ENCODE peak calls at places on chromosomes 2 and 18, in nine cellular contexts. One of them, this sample, is unnamed.
A peak's percentile ranks its signal among the peaks of the same experiment; 100 is the strongest.

GRCh38 chr2:84653302-84653701 is 137.0 kb downstream of the DNAH6 start:
- DNase-seq in DND-41: no peak
- DNase-seq in H9: no peak
- DNase-seq in neural progenitor cell: no peak
- DNase-seq in CD8-positive, alpha-beta T cell: no peak
- DNase-seq in uterus: no peak
- DNase-seq in heart right ventricle: no peak
- DNase-seq in right atrium auricular region: no peak
- DNase-seq in cardiac muscle cell: no peak
- DNase-seq in this sample: no peak

GRCh38 chr2:225582355-225583116 is 183.0 kb downstream of the NYAP2 start:
- DNase-seq in DND-41: no peak
- DNase-seq in H9: no peak
- DNase-seq in neural progenitor cell: no peak
- DNase-seq in CD8-positive, alpha-beta T cell: no peak
- DNase-seq in uterus: no peak
- DNase-seq in heart right ventricle: no peak
- DNase-seq in right atrium auricular region: no peak
- DNase-seq in cardiac muscle cell: no peak
- DNase-seq in this sample: peak; percentile 34

GRCh38 chr2:174117951-174118930 is 130.1 kb downstream of the OLA1 start:
- DNase-seq in DND-41: no peak
- DNase-seq in H9: peak; percentile 34
- DNase-seq in neural progenitor cell: no peak
- DNase-seq in CD8-positive, alpha-beta T cell: no peak
- DNase-seq in uterus: no peak
- DNase-seq in heart right ventricle: no peak
- DNase-seq in right atrium auricular region: no peak
- DNase-seq in cardiac muscle cell: no peak
- DNase-seq in this sample: no peak

GRCh38 chr18:39870586-39870985 is 2084.4 kb upstream of the PIK3C3 start:
- DNase-seq in DND-41: no peak
- DNase-seq in H9: no peak
- DNase-seq in neural progenitor cell: no peak
- DNase-seq in CD8-positive, alpha-beta T cell: no peak
- DNase-seq in uterus: no peak
- DNase-seq in heart right ventricle: no peak
- DNase-seq in right atrium auricular region: no peak
- DNase-seq in cardiac muscle cell: no peak
- DNase-seq in this sample: no peak

GRCh38 chr2:43894743-43895142 is 56.0 kb downstream of the ABCG8 start:
- DNase-seq in DND-41: no peak
- DNase-seq in H9: no peak
- DNase-seq in neural progenitor cell: no peak
- DNase-seq in CD8-positive, alpha-beta T cell: no peak
- DNase-seq in uterus: no peak
- DNase-seq in heart right ventricle: no peak
- DNase-seq in right atrium auricular region: no peak
- DNase-seq in cardiac muscle cell: no peak
- DNase-seq in this sample: no peak

GRCh38 chr2:125858366-125858765 is 797.6 kb upstream of the GYPC start:
- DNase-seq in DND-41: no peak
- DNase-seq in H9: no peak
- DNase-seq in neural progenitor cell: no peak
- DNase-seq in CD8-positive, alpha-beta T cell: no peak
- DNase-seq in uterus: no peak
- DNase-seq in heart right ventricle: no peak
- DNase-seq in right atrium auricular region: no peak
- DNase-seq in cardiac muscle cell: no peak
- DNase-seq in this sample: no peak

GRCh38 chr2:48369971-48370370 is 160.0 kb upstream of the STON1 start:
- DNase-seq in DND-41: no peak
- DNase-seq in H9: peak; percentile 41
- DNase-seq in neural progenitor cell: peak; percentile 12
- DNase-seq in CD8-positive, alpha-beta T cell: no peak
- DNase-seq in uterus: no peak
- DNase-seq in heart right ventricle: no peak
- DNase-seq in right atrium auricular region: no peak
- DNase-seq in cardiac muscle cell: no peak
- DNase-seq in this sample: no peak

GRCh38 chr2:145015561-145015960 is 495.6 kb upstream of the ZEB2 start:
- DNase-seq in DND-41: no peak
- DNase-seq in H9: no peak
- DNase-seq in neural progenitor cell: peak; percentile 37
- DNase-seq in CD8-positive, alpha-beta T cell: no peak
- DNase-seq in uterus: no peak
- DNase-seq in heart right ventricle: no peak
- DNase-seq in right atrium auricular region: no peak
- DNase-seq in cardiac muscle cell: no peak
- DNase-seq in this sample: no peak

GRCh38 chr2:111032721-111033532 is 87.8 kb upstream of the BCL2L11 start:
- DNase-seq in DND-41: no peak
- DNase-seq in H9: peak; percentile 20
- DNase-seq in neural progenitor cell: no peak
- DNase-seq in CD8-positive, alpha-beta T cell: no peak
- DNase-seq in uterus: no peak
- DNase-seq in heart right ventricle: no peak
- DNase-seq in right atrium auricular region: peak; percentile 55
- DNase-seq in cardiac muscle cell: no peak
- DNase-seq in this sample: no peak

GRCh38 chr2:32918774-32919173 is 28.0 kb upstream of the LTBP1 start:
- DNase-seq in DND-41: no peak
- DNase-seq in H9: no peak
- DNase-seq in neural progenitor cell: no peak
- DNase-seq in CD8-positive, alpha-beta T cell: no peak
- DNase-seq in uterus: no peak
- DNase-seq in heart right ventricle: no peak
- DNase-seq in right atrium auricular region: no peak
- DNase-seq in cardiac muscle cell: no peak
- DNase-seq in this sample: no peak

GRCh38 chr2:227456772-227457171 is 15.2 kb upstream of the AGFG1 start:
- DNase-seq in DND-41: no peak
- DNase-seq in H9: no peak
- DNase-seq in neural progenitor cell: no peak
- DNase-seq in CD8-positive, alpha-beta T cell: no peak
- DNase-seq in uterus: no peak
- DNase-seq in heart right ventricle: no peak
- DNase-seq in right atrium auricular region: no peak
- DNase-seq in cardiac muscle cell: no peak
- DNase-seq in this sample: no peak

GRCh38 chr2:3642521-3643215 is 15.3 kb upstream of the ALLC start:
- DNase-seq in DND-41: no peak
- DNase-seq in H9: peak; percentile 26
- DNase-seq in neural progenitor cell: no peak
- DNase-seq in CD8-positive, alpha-beta T cell: no peak
- DNase-seq in uterus: peak; percentile 3
- DNase-seq in heart right ventricle: peak; percentile 2
- DNase-seq in right atrium auricular region: no peak
- DNase-seq in cardiac muscle cell: no peak
- DNase-seq in this sample: peak; percentile 29

GRCh38 chr2:164287041-164287440 is 334.2 kb downstream of the GRB14 start:
- DNase-seq in DND-41: no peak
- DNase-seq in H9: no peak
- DNase-seq in neural progenitor cell: no peak
- DNase-seq in CD8-positive, alpha-beta T cell: no peak
- DNase-seq in uterus: no peak
- DNase-seq in heart right ventricle: no peak
- DNase-seq in right atrium auricular region: no peak
- DNase-seq in cardiac muscle cell: no peak
- DNase-seq in this sample: no peak

GRCh38 chr2:6337123-6337830 is 528.4 kb downstream of the CMPK2 start:
- DNase-seq in DND-41: no peak
- DNase-seq in H9: no peak
- DNase-seq in neural progenitor cell: no peak
- DNase-seq in CD8-positive, alpha-beta T cell: no peak
- DNase-seq in uterus: no peak
- DNase-seq in heart right ventricle: no peak
- DNase-seq in right atrium auricular region: no peak
- DNase-seq in cardiac muscle cell: no peak
- DNase-seq in this sample: no peak

GRCh38 chr2:12935726-12936125 is 219.0 kb downstream of the TRIB2 start:
- DNase-seq in DND-41: no peak
- DNase-seq in H9: no peak
- DNase-seq in neural progenitor cell: no peak
- DNase-seq in CD8-positive, alpha-beta T cell: no peak
- DNase-seq in uterus: no peak
- DNase-seq in heart right ventricle: no peak
- DNase-seq in right atrium auricular region: no peak
- DNase-seq in cardiac muscle cell: no peak
- DNase-seq in this sample: no peak

GRCh38 chr2:216404010-216404618 is 8.2 kb upstream of the SMARCAL1 start:
- DNase-seq in DND-41: peak; percentile 48
- DNase-seq in H9: peak; percentile 44
- DNase-seq in neural progenitor cell: peak; percentile 50
- DNase-seq in CD8-positive, alpha-beta T cell: peak; percentile 54
- DNase-seq in uterus: no peak
- DNase-seq in heart right ventricle: peak; percentile 16
- DNase-seq in right atrium auricular region: no peak
- DNase-seq in cardiac muscle cell: peak; percentile 44
- DNase-seq in this sample: no peak

GRCh38 chr2:211306929-211307328 is 750.5 kb downstream of the CPS1 start:
- DNase-seq in DND-41: no peak
- DNase-seq in H9: no peak
- DNase-seq in neural progenitor cell: no peak
- DNase-seq in CD8-positive, alpha-beta T cell: no peak
- DNase-seq in uterus: no peak
- DNase-seq in heart right ventricle: no peak
- DNase-seq in right atrium auricular region: no peak
- DNase-seq in cardiac muscle cell: no peak
- DNase-seq in this sample: no peak

GRCh38 chr2:8684885-8685696 is 3.2 kb downstream of the ID2 start:
- DNase-seq in DND-41: peak; percentile 45
- DNase-seq in H9: peak; percentile 75
- DNase-seq in neural progenitor cell: peak; percentile 77
- DNase-seq in CD8-positive, alpha-beta T cell: peak; percentile 53
- DNase-seq in uterus: peak; percentile 50
- DNase-seq in heart right ventricle: peak; percentile 43
- DNase-seq in right atrium auricular region: peak; percentile 80
- DNase-seq in cardiac muscle cell: peak; percentile 84
- DNase-seq in this sample: no peak

GRCh38 chr2:36507408-36507812 is 90.6 kb downstream of the FEZ2 start:
- DNase-seq in DND-41: peak; percentile 37
- DNase-seq in H9: peak; percentile 75
- DNase-seq in neural progenitor cell: peak; percentile 80
- DNase-seq in CD8-positive, alpha-beta T cell: peak; percentile 10
- DNase-seq in uterus: peak; percentile 27
- DNase-seq in heart right ventricle: peak; percentile 58
- DNase-seq in right atrium auricular region: no peak
- DNase-seq in cardiac muscle cell: peak; percentile 72
- DNase-seq in this sample: no peak

GRCh38 chr2:72027426-72028161 is 120.1 kb downstream of the CYP26B1 start:
- DNase-seq in DND-41: no peak
- DNase-seq in H9: peak; percentile 33
- DNase-seq in neural progenitor cell: no peak
- DNase-seq in CD8-positive, alpha-beta T cell: no peak
- DNase-seq in uterus: no peak
- DNase-seq in heart right ventricle: peak; percentile 2
- DNase-seq in right atrium auricular region: peak; percentile 48
- DNase-seq in cardiac muscle cell: no peak
- DNase-seq in this sample: peak; percentile 50

GRCh38 chr18:59881728-59882685 is 17.8 kb upstream of the PMAIP1 start:
- DNase-seq in DND-41: peak; percentile 58
- DNase-seq in H9: no peak
- DNase-seq in neural progenitor cell: no peak
- DNase-seq in CD8-positive, alpha-beta T cell: no peak
- DNase-seq in uterus: no peak
- DNase-seq in heart right ventricle: no peak
- DNase-seq in right atrium auricular region: no peak
- DNase-seq in cardiac muscle cell: peak; percentile 27
- DNase-seq in this sample: no peak

GRCh38 chr2:219631925-219632757 is 4.7 kb downstream of the SLC4A3 start:
- DNase-seq in DND-41: no peak
- DNase-seq in H9: peak; percentile 17
- DNase-seq in neural progenitor cell: no peak
- DNase-seq in CD8-positive, alpha-beta T cell: no peak
- DNase-seq in uterus: no peak
- DNase-seq in heart right ventricle: peak; percentile 11
- DNase-seq in right atrium auricular region: no peak
- DNase-seq in cardiac muscle cell: no peak
- DNase-seq in this sample: no peak

GRCh38 chr2:113172721-113173562 is 829 bp upstream of the PSD4 start:
- DNase-seq in DND-41: no peak
- DNase-seq in H9: no peak
- DNase-seq in neural progenitor cell: no peak
- DNase-seq in CD8-positive, alpha-beta T cell: no peak
- DNase-seq in uterus: no peak
- DNase-seq in heart right ventricle: no peak
- DNase-seq in right atrium auricular region: no peak
- DNase-seq in cardiac muscle cell: no peak
- DNase-seq in this sample: no peak
- H3K27ac ChIP-seq in DND-41: peak overlapping the region; percentile 96
- H3K27ac ChIP-seq in H9: no peak overlapping the region
- H3K27ac ChIP-seq in neural progenitor cell: no peak overlapping the region
- H3K27ac ChIP-seq in CD8-positive, alpha-beta T cell: peak overlapping the region; percentile 77
- H3K27ac ChIP-seq in uterus: no peak overlapping the region
- H3K27ac ChIP-seq in heart right ventricle: no peak overlapping the region
- H3K27ac ChIP-seq in right atrium auricular region: no peak overlapping the region
- H3K27ac ChIP-seq in cardiac muscle cell: no peak overlapping the region
- H3K27ac ChIP-seq in this sample: no peak overlapping the region

GRCh38 chr2:166417669-166418068 is 41.9 kb upstream of the SCN9A start:
- DNase-seq in DND-41: no peak
- DNase-seq in H9: no peak
- DNase-seq in neural progenitor cell: peak; percentile 21
- DNase-seq in CD8-positive, alpha-beta T cell: no peak
- DNase-seq in uterus: no peak
- DNase-seq in heart right ventricle: no peak
- DNase-seq in right atrium auricular region: no peak
- DNase-seq in cardiac muscle cell: no peak
- DNase-seq in this sample: no peak
- TF ChIP-seq CTCF in DND-41: no peak
- TF ChIP-seq CTCF in H9: peak; percentile 56
- TF ChIP-seq CTCF in neural progenitor cell: peak; percentile 39
- TF ChIP-seq CTCF in CD8-positive, alpha-beta T cell: no peak
- TF ChIP-seq CTCF in uterus: no peak
- TF ChIP-seq CTCF in heart right ventricle: no peak
- TF ChIP-seq CTCF in right atrium auricular region: no peak
- TF ChIP-seq CTCF in cardiac muscle cell: peak; percentile 24
- TF ChIP-seq CTCF in this sample: no peak

DNA sequence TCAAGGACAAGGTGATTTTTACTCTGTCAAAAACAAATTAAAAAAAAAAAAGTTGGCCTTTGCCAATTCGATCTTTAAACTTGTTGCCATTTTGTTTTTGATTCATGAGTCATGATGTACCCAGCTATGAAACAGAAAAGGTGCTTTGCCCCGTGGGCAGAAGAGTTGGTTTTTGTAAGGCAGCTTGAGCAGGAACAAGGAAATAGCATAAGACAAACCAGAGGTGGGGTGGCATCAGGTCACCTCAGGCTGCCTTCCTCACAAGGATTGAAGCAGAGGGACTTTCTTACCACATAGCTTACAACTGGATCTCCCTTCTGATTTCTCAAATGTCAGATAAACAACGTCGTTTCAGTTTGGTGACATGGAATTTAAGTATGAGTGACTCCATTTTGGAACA is 123.8 kb downstream of the ARL4C start:
- DNase-seq in DND-41: no peak
- DNase-seq in H9: no peak
- DNase-seq in neural progenitor cell: no peak
- DNase-seq in CD8-positive, alpha-beta T cell: peak; percentile 30
- DNase-seq in uterus: no peak
- DNase-seq in heart right ventricle: no peak
- DNase-seq in right atrium auricular region: no peak
- DNase-seq in cardiac muscle cell: no peak
- DNase-seq in this sample: no peak
- H3K4me1 ChIP-seq in DND-41: peaks cover 53% of the 10 kb centered on the region
- H3K4me1 ChIP-seq in H9: peaks cover 3% of the 10 kb centered on the region
- H3K4me1 ChIP-seq in neural progenitor cell: peaks cover 43% of the 10 kb centered on the region
- H3K4me1 ChIP-seq in CD8-positive, alpha-beta T cell: peaks cover 58% of the 10 kb centered on the region
- H3K4me1 ChIP-seq in uterus: no peaks in the 10 kb centered on the region
- H3K4me1 ChIP-seq in heart right ventricle: no peaks in the 10 kb centered on the region
- H3K4me1 ChIP-seq in right atrium auricular region: no peaks in the 10 kb centered on the region
- H3K4me1 ChIP-seq in cardiac muscle cell: no peaks in the 10 kb centered on the region
- H3K4me1 ChIP-seq in this sample: peaks cover 32% of the 10 kb centered on the region

GRCh38 chr2:184481862-184482261 is 116.5 kb upstream of the ZNF804A start:
- DNase-seq in DND-41: no peak
- DNase-seq in H9: no peak
- DNase-seq in neural progenitor cell: no peak
- DNase-seq in CD8-positive, alpha-beta T cell: no peak
- DNase-seq in uterus: no peak
- DNase-seq in heart right ventricle: no peak
- DNase-seq in right atrium auricular region: no peak
- DNase-seq in cardiac muscle cell: no peak
- DNase-seq in this sample: no peak
- H3K27ac ChIP-seq in DND-41: no peak overlapping the region
- H3K27ac ChIP-seq in H9: no peak overlapping the region
- H3K27ac ChIP-seq in neural progenitor cell: no peak overlapping the region
- H3K27ac ChIP-seq in CD8-positive, alpha-beta T cell: no peak overlapping the region
- H3K27ac ChIP-seq in uterus: no peak overlapping the region
- H3K27ac ChIP-seq in heart right ventricle: no peak overlapping the region
- H3K27ac ChIP-seq in right atrium auricular region: no peak overlapping the region
- H3K27ac ChIP-seq in cardiac muscle cell: no peak overlapping the region
- H3K27ac ChIP-seq in this sample: no peak overlapping the region

This sample was measured in RWPE2.